ENCODE peak calls at places on chromosomes 3 and 15, in seven cellular contexts. Y is skeletal muscle cell; O is WERI-Rb-1; I is psoas muscle; B is lower leg skin; C is naive thymus-derived CD4-positive, alpha-beta T cell; S is left lung. W is an unnamed sample.

GRCh38 chr3:126498936-126499335 is 18.6 kb downstream of the UROC1 start:
- DNase-seq in I (no peak), B (no peak), Y (no peak), S (no peak), C (no peak), O (no peak), W (no peak)

GRCh38 chr3:133412511-133413165 is 12.8 kb downstream of the BFSP2 start:
- DNase-seq in C (no peak), S (no peak), I (no peak), B (no peak), Y (peak), O (no peak), W (no peak)

GRCh38 chr3:134449277-134449676 is 36.5 kb downstream of the ANAPC13 start:
- DNase-seq in S (no peak), B (no peak), I (no peak), O (peak), C (no peak), Y (no peak), W (no peak)

GRCh38 chr3:137930976-137931375 is 79.0 kb upstream of the CLDN18 start:
- DNase-seq in I (no peak), O (peak), B (no peak), Y (no peak), C (no peak), S (no peak), W (no peak)

GRCh38 chr3:23743141-23743784 is 62.5 kb upstream of the UBE2E1 start:
- DNase-seq in I (no peak), B (no peak), S (no peak), O (no peak), Y (no peak), C (no peak), W (no peak)

GRCh38 chr3:108406661-108407206 is 103.7 kb downstream of the MYH15 start:
- DNase-seq in O (no peak), Y (no peak), C (peak), S (no peak), B (peak), I (no peak), W (no peak)

GRCh38 chr3:129604942-129605592 is 1.4 kb downstream of the PLXND1 start:
- DNase-seq in Y (no peak), I (no peak), B (no peak), C (no peak), S (no peak), O (no peak), W (no peak)

GRCh38 chr3:53808496-53808895 is 37.7 kb downstream of the CHDH start:
- DNase-seq in I (no peak), O (no peak), S (no peak), Y (no peak), C (no peak), B (no peak), W (no peak)

GRCh38 chr15:65344909-65345275 is 32.9 kb downstream of the IGDCC3 start:
- DNase-seq in I (no peak), O (no peak), C (no peak), B (no peak), Y (no peak), S (no peak), W (no peak)

GRCh38 chr3:22939349-22939748 is 263.8 kb upstream of the UBE2E2 start:
- DNase-seq in Y (peak), S (no peak), B (no peak), C (no peak), I (no peak), O (no peak), W (no peak)

GRCh38 chr3:192825191-192825590 is 92.5 kb downstream of the MB21D2 start:
- DNase-seq in C (no peak), B (no peak), O (no peak), I (no peak), S (no peak), Y (no peak), W (no peak)

GRCh38 chr15:32794973-32795372 is 77.2 kb downstream of the GREM1 start:
- DNase-seq in Y (no peak), I (no peak), O (no peak), C (no peak), B (no peak), S (no peak), W (no peak)

GRCh38 chr3:62361261-62361660 is 12.1 kb downstream of the FEZF2 start:
- DNase-seq in S (no peak), Y (no peak), C (no peak), I (no peak), B (no peak), O (no peak), W (no peak)

GRCh38 chr15:32898991-32899613 is 181.3 kb downstream of the GREM1 start:
- DNase-seq in O (no peak), S (no peak), C (no peak), Y (no peak), B (no peak), I (no peak), W (no peak)

GRCh38 chr3:160999268-160999667 is 105.9 kb downstream of the B3GALNT1 start:
- DNase-seq in C (peak), I (no peak), O (no peak), B (no peak), S (no peak), Y (no peak), W (no peak)

GRCh38 chr3:102206506-102207145 is 228.2 kb upstream of the ZPLD1 start:
- DNase-seq in B (peak), C (no peak), S (peak), O (no peak), Y (peak), I (peak), W (peak)

GRCh38 chr3:197430961-197431910 is 124.5 kb downstream of the BDH1 start:
- DNase-seq in Y (no peak), S (no peak), O (no peak), I (no peak), C (no peak), B (no peak), W (no peak)

GRCh38 chr15:89888214-89888804 is 5.5 kb downstream of the AP3S2 start:
- DNase-seq in O (peak), B (no peak), Y (peak), S (no peak), I (no peak), C (no peak), W (no peak)

GRCh38 chr15:31397851-31398661 is 71.4 kb downstream of the KLF13 start:
- DNase-seq in O (no peak), C (no peak), I (no peak), Y (no peak), S (no peak), B (no peak), W (no peak)

GRCh38 chr3:47266709-47267489 is 15.7 kb downstream of the KIF9 start:
- DNase-seq in B (peak), O (no peak), I (peak), S (peak), C (no peak), Y (peak), W (peak)

GRCh38 chr3:138774529-138775253 is 60.0 kb downstream of the PIK3CB start:
- DNase-seq in B (peak), Y (peak), I (no peak), C (no peak), O (no peak), S (peak), W (peak)

GRCh38 chr15:50261979-50262378 is 3.5 kb downstream of the HDC start:
- DNase-seq in O (no peak), S (no peak), C (no peak), Y (no peak), I (no peak), B (no peak), W (no peak)

GRCh38 chr3:52534281-52535183 is 875 bp upstream of the NT5DC2 start:
- DNase-seq in S (peak), I (peak), O (peak), Y (no peak), B (no peak), C (no peak), W (no peak)

GRCh38 chr3:37943126-37943525 is 47.5 kb upstream of the VILL start:
- DNase-seq in S (no peak), B (no peak), O (no peak), C (no peak), I (no peak), Y (no peak), W (no peak)

GRCh38 chr3:39065197-39065596 is 13.4 kb downstream of the WDR48 start:
- DNase-seq in B (no peak), S (no peak), Y (no peak), C (peak), I (no peak), O (peak), W (no peak)

GRCh38 chr3:178709047-178709446 is 172.8 kb downstream of the KCNMB2 start:
- DNase-seq in S (no peak), O (no peak), Y (no peak), C (no peak), B (no peak), I (no peak), W (no peak)

DNA sequence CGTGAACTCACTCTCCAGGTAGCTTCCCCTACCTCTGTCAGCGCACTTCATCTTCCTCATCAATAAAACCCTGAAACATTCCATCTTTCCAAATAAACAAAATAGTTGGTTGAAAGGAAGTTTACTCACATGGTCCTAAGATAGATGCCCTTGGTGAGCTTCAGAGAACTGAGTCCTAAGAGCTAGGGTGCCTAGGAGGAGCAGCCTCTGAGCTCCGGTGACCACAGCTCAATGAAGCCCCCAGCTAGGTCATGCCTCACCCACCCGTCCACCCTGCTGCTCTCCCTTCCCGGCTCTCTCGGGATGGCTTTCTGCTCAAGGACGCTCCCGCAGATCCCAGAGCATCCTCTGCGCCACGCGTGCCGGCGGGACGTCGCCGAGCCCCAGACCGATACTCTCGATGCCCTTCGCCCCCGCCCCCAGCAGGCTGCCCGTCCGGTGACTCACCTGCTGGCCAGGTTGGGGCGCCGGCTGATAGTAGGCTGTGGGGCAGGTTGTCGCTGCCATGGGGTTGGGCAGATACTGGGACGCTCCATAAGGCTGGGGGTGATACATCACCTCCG is 697 bp downstream of the VGLL3 start:
- DNase-seq in B (no peak), S (no peak), Y (no peak), C (no peak), O (peak), I (peak), W (peak)
- H3K4me3 ChIP-seq in B (peak), S (peak), Y (peak), C (no peak), O (peak), I (peak), W (peak)

GRCh38 chr3:187737401-187738088 is 7.7 kb downstream of the BCL6 start:
- DNase-seq in B (no peak), I (peak), C (no peak), S (peak), O (peak), Y (no peak), W (peak)
- H3K4me3 ChIP-seq in B (peak), I (peak), C (peak), S (peak), O (peak), Y (peak), W (peak)

GRCh38 chr15:40331637-40332036 is 8.1 kb downstream of the INAFM2 start:
- DNase-seq in Y (no peak), I (no peak), C (no peak), B (no peak), S (no peak), O (no peak), W (no peak)

GRCh38 chr15:40332138-40332781 is 8.5 kb downstream of the CCDC9B start:
- DNase-seq in S (no peak), Y (no peak), I (no peak), C (no peak), B (no peak), O (no peak), W (no peak)

GRCh38 chr15:40334541-40334940 is 6.2 kb downstream of the CCDC9B start:
- DNase-seq in S (no peak), I (no peak), C (no peak), O (no peak), Y (no peak), B (no peak), W (no peak)

GRCh38 chr15:40334941-40335795 is 5.6 kb downstream of the CCDC9B start:
- DNase-seq in Y (no peak), O (no peak), I (peak), B (no peak), S (peak), C (no peak), W (peak)

GRCh38 chr15:40333922-40334492 is 6.7 kb downstream of the CCDC9B start:
- DNase-seq in Y (peak), S (peak), I (peak), O (peak), C (peak), B (peak), W (peak)
- H3K4me3 ChIP-seq in Y (no peak), S (no peak), I (peak), O (peak), C (no peak), B (no peak), W (peak)

GRCh38 chr3:120432105-120432860 is 18.5 kb downstream of the FSTL1 start:
- DNase-seq in S (no peak), O (no peak), Y (peak), B (no peak), C (no peak), I (no peak), W (no peak)

GRCh38 chr3:120427201-120427600 is 23.6 kb downstream of the FSTL1 start:
- DNase-seq in B (no peak), C (no peak), S (no peak), O (no peak), Y (no peak), I (no peak), W (no peak)

GRCh38 chr3:120433662-120434331 is 17.0 kb downstream of the FSTL1 start:
- DNase-seq in I (no peak), S (no peak), C (no peak), Y (no peak), O (no peak), B (no peak), W (no peak)

GRCh38 chr3:120428904-120429303 is 21.9 kb downstream of the FSTL1 start:
- DNase-seq in B (no peak), C (no peak), S (no peak), O (no peak), I (no peak), Y (no peak), W (no peak)

GRCh38 chr3:120429921-120430361 is 20.9 kb downstream of the FSTL1 start:
- DNase-seq in B (no peak), C (no peak), S (no peak), Y (peak), O (no peak), I (no peak), W (no peak)
- H3K4me3 ChIP-seq in B (no peak), C (no peak), S (no peak), Y (no peak), O (no peak), I (no peak), W (no peak)

W was measured in heart left ventricle.